ENCODE peak calls at places on chromosome 3, in five cellular contexts. A, W, S, J and T are unnamed samples.

GRCh38 chr3:177944228-177944661 is 592.0 kb upstream of the KCNMB2 start:
- DNase-seq in A (no peak), W (no peak), S (no peak), J (no peak), T (no peak)

GRCh38 chr3:13263770-13264467 is 156.2 kb downstream of the NUP210 start:
- DNase-seq in A (no peak), W (no peak), S (no peak), J (no peak), T (no peak)

GRCh38 chr3:151896662-151897012 is 23.2 kb downstream of the SUCNR1 start:
- DNase-seq in A (no peak), W (peak), S (no peak), J (no peak), T (no peak)

GRCh38 chr3:29144807-29145206 is 136.1 kb upstream of the RBMS3 start:
- DNase-seq in A (peak), W (peak), S (no peak), J (peak), T (no peak)

GRCh38 chr3:42703695-42704025 is 1.1 kb upstream of the HHATL start:
- DNase-seq in A (no peak), W (no peak), S (no peak), J (no peak), T (no peak)

GRCh38 chr3:29171583-29171990 is 109.3 kb upstream of the RBMS3 start:
- DNase-seq in A (no peak), W (peak), S (no peak), J (no peak), T (no peak)

GRCh38 chr3:4995500-4996053 is 16.3 kb downstream of the BHLHE40 start:
- DNase-seq in A (peak), W (peak), S (no peak), J (no peak), T (no peak)

GRCh38 chr3:61733000-61733399 is 171.6 kb downstream of the PTPRG start:
- DNase-seq in A (no peak), W (no peak), S (no peak), J (no peak), T (no peak)

GRCh38 chr3:23442598-23443383 is 239.7 kb downstream of the UBE2E2 start:
- DNase-seq in A (peak), W (peak), S (no peak), J (no peak), T (no peak)

GRCh38 chr3:8987673-8988655 is 24.7 kb upstream of the RAD18 start:
- DNase-seq in A (peak), W (peak), S (peak), J (peak), T (peak)

GRCh38 chr3:74561881-74562280 is 52.6 kb downstream of the CNTN3 start:
- DNase-seq in A (peak), W (no peak), S (no peak), J (no peak), T (no peak)

GRCh38 chr3:79414821-79415220 is 353.0 kb downstream of the ROBO1 start:
- DNase-seq in A (peak), W (peak), S (no peak), J (peak), T (no peak)

GRCh38 chr3:18302517-18302916 is 122.6 kb downstream of the SATB1 start:
- DNase-seq in A (peak), W (peak), S (no peak), J (no peak), T (no peak)

GRCh38 chr3:67616046-67616445 is 38.4 kb downstream of the SUCLG2 start:
- DNase-seq in A (no peak), W (no peak), S (no peak), J (no peak), T (no peak)

GRCh38 chr3:99925584-99925983 is 107.9 kb downstream of the CMSS1 start:
- DNase-seq in A (peak), W (peak), S (no peak), J (peak), T (no peak)

GRCh38 chr3:31354373-31354772 is 178.4 kb upstream of the STT3B start:
- DNase-seq in A (peak), W (peak), S (no peak), J (no peak), T (no peak)

GRCh38 chr3:113240841-113241240 is 29.5 kb downstream of the BOC start:
- DNase-seq in A (no peak), W (no peak), S (no peak), J (no peak), T (no peak)

GRCh38 chr3:105504440-105504951 is 137.8 kb downstream of the ALCAM start:
- DNase-seq in A (no peak), W (no peak), S (no peak), J (no peak), T (no peak)